ENCODE peak calls at places on chromosomes 13 and 19, in four cellular contexts. Q is GM04503, E is body of pancreas, G is NCI-H748 treated with DMSO at 0.1 percent for 48 hours. K is an unnamed sample.

GRCh38 chr19:9644472-9644871 is 23.4 kb upstream of the ZNF561 start:
- DNase-seq in Q (no peak), E (no peak), G (no peak), K (no peak)

GRCh38 chr13:23883255-23883654 is 5.9 kb downstream of the MIPEP start:
- DNase-seq in Q (no peak), E (no peak), G (no peak), K (no peak)

GRCh38 chr19:19278315-19278714 is 5.2 kb upstream of the TM6SF2 start:
- DNase-seq in Q (no peak), E (no peak), G (no peak), K (no peak)

GRCh38 chr13:59247166-59247565 is 916.6 kb downstream of the DIAPH3 start:
- DNase-seq in Q (no peak), E (peak), G (no peak), K (no peak)

GRCh38 chr19:16070366-16070990 is 5.8 kb upstream of the TPM4 start:
- DNase-seq in Q (no peak), E (peak), G (no peak), K (peak)

GRCh38 chr19:33063356-33064116 is 1.2 kb downstream of the RHPN2 start:
- DNase-seq in Q (no peak), E (peak), G (peak), K (no peak)

GRCh38 chr19:43820098-43820860 is 6.8 kb upstream of the ZNF283 start:
- DNase-seq in Q (peak), E (peak), G (no peak), K (peak)

GRCh38 chr19:38769635-38770211 is 3.6 kb downstream of the LGALS7 start:
- DNase-seq in Q (no peak), E (peak), G (no peak), K (no peak)

GRCh38 chr19:31436121-31436776 is 87.0 kb upstream of the TSHZ3 start:
- DNase-seq in Q (no peak), E (no peak), G (no peak), K (no peak)

GRCh38 chr13:80047406-80047805 is 293.5 kb downstream of the SPRY2 start:
- DNase-seq in Q (no peak), E (no peak), G (no peak), K (no peak)

GRCh38 chr13:36421447-36421846 is 10.8 kb upstream of the CCNA1 start:
- DNase-seq in Q (no peak), E (no peak), G (no peak), K (no peak)

GRCh38 chr19:17391371-17392151 is 2.4 kb downstream of the CCDC194 start:
- DNase-seq in Q (no peak), E (no peak), G (no peak), K (no peak)

GRCh38 chr13:109786457-109787134 is at the start of gene IRS2:
- DNase-seq in Q (peak), E (peak), G (peak), K (peak)

GRCh38 chr19:58372311-58373133 is 8.3 kb downstream of the ZNF837 start:
- DNase-seq in Q (no peak), E (no peak), G (no peak), K (no peak)